ENCODE peak calls at places on chromosomes 5 and 9, in four cellular contexts. F is kidney epithelial cell, M is neural crest cell, N is HS-5. A is an unnamed sample.

GRCh38 chr5:167642779-167643517 is 648.5 kb upstream of the WWC1 start:
- DNase-seq in N (peak), M (no peak), F (peak), A (no peak)

GRCh38 chr5:94347130-94347529 is 271.3 kb downstream of the KIAA0825 start:
- DNase-seq in N (no peak), F (no peak), M (no peak), A (no peak)

GRCh38 chr9:129557192-129558036 is 63.5 kb downstream of the C9orf50 start:
- DNase-seq in M (peak), N (no peak), F (no peak), A (no peak)

GRCh38 chr5:168773231-168773630 is 194.1 kb upstream of the PANK3 start:
- DNase-seq in N (no peak), F (no peak), M (no peak), A (no peak)

GRCh38 chr5:998975-999501 is 9.6 kb upstream of the NKD2 start:
- DNase-seq in F (no peak), N (no peak), M (no peak), A (no peak)

GRCh38 chr5:96807099-96807654 is 568 bp downstream of the ERAP1 start:
- DNase-seq in N (peak), F (no peak), M (peak), A (peak)

GRCh38 chr5:144191998-144192397 is 21.3 kb downstream of the KCTD16 start:
- DNase-seq in M (no peak), N (no peak), F (peak), A (peak)

GRCh38 chr9:4780651-4781050 is 12.1 kb upstream of the RCL1 start:
- DNase-seq in M (no peak), F (no peak), N (no peak), A (no peak)

GRCh38 chr9:69500925-69501324 is 171.2 kb downstream of the APBA1 start:
- DNase-seq in M (no peak), F (no peak), N (no peak), A (no peak)